ENCODE peak calls at places on chromosomes 2 and 18, in eight cellular contexts. I is glutamatergic neuron, M is HT1080, O is T-helper 9 cell, J is HS-27A, H is Calu3, N is fibroblast of mammary gland, F is adipocyte. T is an unnamed sample.

GRCh38 chr2:205496777-205497176 is 185.5 kb upstream of the NRP2 start:
- DNase-seq in I (no peak), N (peak; percentile 95), M (no peak), F (peak; percentile 90), J (no peak), H (no peak), O (no peak), T (no peak)

GRCh38 chr18:21742323-21742687 is 1.7 kb downstream of the MIB1 start:
- DNase-seq in N (peak; percentile 47), O (no peak), H (no peak), I (no peak), J (no peak), F (peak; percentile 36), M (no peak), T (no peak)

GRCh38 chr2:134178109-134178877 is 75.6 kb upstream of the MGAT5 start:
- DNase-seq in O (no peak), I (no peak), J (no peak), M (no peak), F (peak; percentile 32), H (no peak), N (no peak), T (no peak)

GRCh38 chr2:129877289-129877741 is 102.2 kb upstream of the RAB6C start:
- DNase-seq in J (no peak), N (peak; percentile 67), M (peak; percentile 42), F (peak; percentile 92), O (peak; percentile 78), H (no peak), I (peak; percentile 93), T (peak; percentile 65)

GRCh38 chr2:151228847-151229497 is 32.7 kb downstream of the RBM43 start:
- DNase-seq in J (no peak), I (no peak), H (no peak), O (no peak), F (no peak), M (no peak), N (no peak), T (no peak)

GRCh38 chr18:58671941-58672565 is 788 bp downstream of the MALT1 start:
- DNase-seq in J (no peak), I (no peak), N (peak; percentile 53), O (no peak), H (no peak), M (peak; percentile 38), F (peak; percentile 77), T (no peak)

GRCh38 chr2:99956232-99957030 is 186.0 kb downstream of the AFF3 start:
- DNase-seq in O (no peak), I (no peak), F (no peak), J (no peak), H (no peak), M (no peak), N (no peak), T (no peak)

GRCh38 chr18:8882632-8883408 is 177.5 kb downstream of the MTCL1 start:
- DNase-seq in H (peak; percentile 47), I (no peak), O (no peak), F (no peak), M (peak; percentile 60), J (no peak), N (peak; percentile 23), T (no peak)

GRCh38 chr18:33761363-33761762 is 183.3 kb downstream of the ASXL3 start:
- DNase-seq in O (no peak), M (no peak), H (peak; percentile 14), I (no peak), F (peak; percentile 61), J (no peak), N (peak; percentile 59), T (no peak)

GRCh38 chr2:136281281-136282117 is 163.6 kb upstream of the CXCR4 start:
- DNase-seq in I (no peak), M (no peak), F (no peak), J (no peak), H (no peak), O (peak; percentile 43), N (no peak), T (no peak)

GRCh38 chr2:86671304-86671981 is 47.8 kb upstream of the RNF103 start:
- DNase-seq in F (peak; percentile 23), N (peak; percentile 30), M (no peak), I (no peak), H (no peak), O (no peak), J (no peak), T (no peak)

GRCh38 chr2:202069189-202070050 is 3.6 kb upstream of the KIAA2012 start:
- DNase-seq in M (no peak), H (no peak), J (no peak), O (no peak), F (no peak), N (no peak), I (no peak), T (no peak)

GRCh38 chr2:142863485-142863921 is 14.0 kb upstream of the KYNU start:
- DNase-seq in H (no peak), M (no peak), N (no peak), O (no peak), F (no peak), I (no peak), J (no peak), T (no peak)

GRCh38 chr2:186746584-186746983 is 52.7 kb downstream of the FAM171B start:
- DNase-seq in H (no peak), N (no peak), J (no peak), F (no peak), I (no peak), M (no peak), O (no peak), T (no peak)

GRCh38 chr2:55232084-55232862 is at the start of the genes CLHC1 and RPS27A:
- DNase-seq in O (peak; percentile 96), M (peak; percentile 98), H (peak; percentile 95), I (peak; percentile 95), J (peak; percentile 83), N (peak; percentile 97), F (peak; percentile 97), T (peak; percentile 91)

GRCh38 chr2:143034292-143035074 is 94.7 kb upstream of the ARHGAP15 start:
- DNase-seq in N (peak; percentile 81), J (peak; percentile 51), I (peak; percentile 33), O (peak; percentile 31), M (peak; percentile 81), H (peak; percentile 56), F (peak; percentile 94), T (no peak)

GRCh38 chr2:126963390-126963789 is 64.7 kb downstream of the TEX51 start:
- DNase-seq in M (no peak), I (no peak), N (no peak), F (no peak), H (no peak), O (no peak), J (no peak), T (no peak)

GRCh38 chr18:78587626-78588600 is 391.7 kb upstream of the SALL3 start:
- DNase-seq in N (no peak), H (no peak), I (no peak), O (no peak), F (no peak), M (no peak), J (no peak), T (no peak)

GRCh38 chr2:153519260-153519875 is 40.8 kb upstream of the RPRM start:
- DNase-seq in I (peak; percentile 53), N (peak; percentile 63), H (peak; percentile 54), M (peak; percentile 44), F (peak; percentile 69), J (peak; percentile 1), O (peak; percentile 44), T (no peak)

GRCh38 chr2:191869178-191869577 is 22.3 kb upstream of the CAVIN2 start:
- DNase-seq in M (no peak), F (peak; percentile 34), O (no peak), J (no peak), N (peak; percentile 52), H (peak; percentile 30), I (peak; percentile 81), T (no peak)

GRCh38 chr2:12162269-12163247 is 416.1 kb downstream of the LPIN1 start:
- DNase-seq in J (no peak), H (no peak), I (no peak), M (no peak), N (no peak), F (no peak), O (no peak), T (no peak)

T was measured in T-helper 2 cell.